ENCODE peak calls at places on chromosomes 11 and 22, in ten cellular contexts. V is A673; O is testis; R is CD8-positive, alpha-beta T cell; Z is pancreas; E is esophagus muscularis mucosa; T is adrenal gland; Q is cardiac muscle cell; C is thyroid gland; B is prostate gland. H is an unnamed sample.

GRCh38 chr11:62142043-62142375 is 18.2 kb downstream of the INCENP start:
- DNase-seq in V (no peak), O (peak), R (no peak), Z (no peak), E (no peak), T (no peak), Q (no peak), C (no peak), B (no peak), H (no peak)

GRCh38 chr11:68118753-68119448 is 2.3 kb downstream of the CHKA start:
- DNase-seq in V (peak), O (no peak), R (no peak), Z (no peak), E (no peak), T (no peak), Q (peak), C (peak), B (no peak), H (no peak)

GRCh38 chr11:102186836-102187235 is 76.6 kb downstream of the YAP1 start:
- DNase-seq in V (no peak), O (no peak), R (no peak), Z (no peak), E (no peak), T (no peak), Q (peak), C (no peak), B (no peak), H (no peak)

GRCh38 chr11:72543849-72544535 is 109.7 kb upstream of the CLPB start:
- DNase-seq in V (no peak), O (no peak), R (no peak), Z (no peak), E (peak), T (no peak), Q (no peak), C (no peak), B (no peak), H (no peak)

GRCh38 chr11:32870676-32871075 is 21.9 kb upstream of the QSER1 start:
- DNase-seq in V (peak), O (no peak), R (no peak), Z (no peak), E (peak), T (no peak), Q (peak), C (peak), B (no peak), H (no peak)

GRCh38 chr11:1916132-1916985 is 3.1 kb upstream of the TNNT3 start:
- DNase-seq in V (no peak), O (no peak), R (no peak), Z (no peak), E (no peak), T (peak), Q (no peak), C (no peak), B (no peak), H (no peak)

GRCh38 chr11:46914363-46914762 is 4.0 kb downstream of the LRP4 start:
- DNase-seq in V (no peak), O (no peak), R (no peak), Z (no peak), E (no peak), T (peak), Q (peak), C (peak), B (no peak), H (no peak)

GRCh38 chr11:57131080-57131790 is 50.5 kb upstream of the LRRC55 start:
- DNase-seq in V (peak), O (peak), R (no peak), Z (no peak), E (peak), T (no peak), Q (peak), C (peak), B (peak), H (no peak)

GRCh38 chr11:67364783-67365525 is 8.4 kb downstream of the CLCF1 start:
- DNase-seq in V (no peak), O (no peak), R (no peak), Z (no peak), E (no peak), T (no peak), Q (no peak), C (peak), B (no peak), H (no peak)

GRCh38 chr11:14455648-14456430 is 43.8 kb downstream of the COPB1 start:
- DNase-seq in V (no peak), O (no peak), R (no peak), Z (no peak), E (no peak), T (no peak), Q (no peak), C (no peak), B (no peak), H (no peak)

GRCh38 chr11:35061516-35062440 is 77.2 kb upstream of the CD44 start:
- DNase-seq in V (no peak), O (no peak), R (no peak), Z (no peak), E (no peak), T (no peak), Q (no peak), C (no peak), B (peak), H (no peak)

GRCh38 chr22:45290410-45290936 is 5.7 kb downstream of the UPK3A start:
- DNase-seq in V (peak), O (no peak), R (no peak), Z (no peak), E (no peak), T (no peak), Q (peak), C (peak), B (peak), H (no peak)

GRCh38 chr11:74008373-74009229 is at the start of gene UCP3:
- DNase-seq in V (no peak), O (no peak), R (no peak), Z (no peak), E (no peak), T (no peak), Q (peak), C (peak), B (no peak), H (no peak)

GRCh38 chr22:21937041-21937820 is 15.4 kb downstream of the PPM1F start:
- DNase-seq in V (no peak), O (no peak), R (no peak), Z (no peak), E (no peak), T (peak), Q (no peak), C (peak), B (no peak), H (no peak)

GRCh38 chr11:112555491-112556364 is 295.1 kb upstream of the PLET1 start:
- DNase-seq in V (peak), O (peak), R (peak), Z (peak), E (no peak), T (peak), Q (peak), C (peak), B (no peak), H (peak)

GRCh38 chr11:69636870-69637600 is 3.9 kb upstream of the CCND1 start:
- DNase-seq in V (no peak), O (no peak), R (no peak), Z (no peak), E (no peak), T (no peak), Q (no peak), C (no peak), B (no peak), H (no peak)

GRCh38 chr11:18721576-18722292 is 4.3 kb downstream of the IGSF22 start:
- DNase-seq in V (peak), O (peak), R (peak), Z (peak), E (peak), T (no peak), Q (peak), C (peak), B (peak), H (no peak)

GRCh38 chr11:46677991-46678740 is 22.3 kb downstream of the ARHGAP1 start:
- DNase-seq in V (no peak), O (no peak), R (no peak), Z (no peak), E (no peak), T (no peak), Q (no peak), C (no peak), B (no peak), H (no peak)

GRCh38 chr22:36352775-36353507 is 34.8 kb downstream of the MYH9 start:
- DNase-seq in V (no peak), O (peak), R (no peak), Z (peak), E (no peak), T (peak), Q (no peak), C (peak), B (peak), H (no peak)

GRCh38 chr11:65572356-65573043 is at the start of gene FAM89B:
- DNase-seq in V (peak), O (peak), R (peak), Z (peak), E (peak), T (peak), Q (peak), C (peak), B (peak), H (peak)

GRCh38 chr11:107354780-107355179 is 102.8 kb downstream of the CWF19L2 start:
- DNase-seq in V (no peak), O (no peak), R (no peak), Z (no peak), E (no peak), T (no peak), Q (no peak), C (no peak), B (no peak), H (no peak)

GRCh38 chr11:117809236-117810055 is 12.4 kb upstream of the DSCAML1 start:
- DNase-seq in V (peak), O (peak), R (no peak), Z (no peak), E (no peak), T (peak), Q (peak), C (peak), B (peak), H (peak)

GRCh38 chr22:41596776-41597634 is 7.4 kb upstream of the PMM1 start:
- DNase-seq in V (peak), O (peak), R (peak), Z (peak), E (no peak), T (peak), Q (peak), C (peak), B (peak), H (peak)

GRCh38 chr22:29346659-29347058 is 31.2 kb upstream of the RASL10A start:
- DNase-seq in V (no peak), O (no peak), R (no peak), Z (no peak), E (no peak), T (no peak), Q (no peak), C (no peak), B (peak), H (no peak)

GRCh38 chr11:456533-456932 is 6.5 kb downstream of the PTDSS2 start:
- DNase-seq in V (no peak), O (no peak), R (no peak), Z (no peak), E (no peak), T (no peak), Q (no peak), C (no peak), B (no peak), H (no peak)

GRCh38 chr11:94773842-94774241 is 5.7 kb downstream of the AMOTL1 start:
- DNase-seq in V (no peak), O (no peak), R (no peak), Z (no peak), E (no peak), T (no peak), Q (no peak), C (no peak), B (no peak), H (no peak)

GRCh38 chr11:83472831-83473230 is 186.7 kb upstream of the CCDC90B start:
- DNase-seq in V (no peak), O (no peak), R (no peak), Z (no peak), E (no peak), T (no peak), Q (no peak), C (no peak), B (no peak), H (no peak)

GRCh38 chr11:121221801-121222200 is 70.8 kb upstream of the SC5D start:
- DNase-seq in V (no peak), O (no peak), R (no peak), Z (no peak), E (no peak), T (no peak), Q (no peak), C (no peak), B (no peak), H (no peak)

GRCh38 chr22:41564563-41564962 is 3.8 kb downstream of the CSDC2 start:
- DNase-seq in V (no peak), O (no peak), R (no peak), Z (no peak), E (no peak), T (peak), Q (no peak), C (no peak), B (no peak), H (no peak)

GRCh38 chr11:8732276-8732675 is 49.7 kb downstream of the RPL27A start:
- DNase-seq in V (no peak), O (no peak), R (no peak), Z (no peak), E (no peak), T (no peak), Q (no peak), C (peak), B (no peak), H (no peak)

GRCh38 chr22:33579448-33580093 is 340.7 kb downstream of the LARGE1 start:
- DNase-seq in V (peak), O (peak), R (peak), Z (peak), E (no peak), T (peak), Q (peak), C (peak), B (peak), H (peak)

GRCh38 chr11:35784699-35785098 is 122.1 kb downstream of the TRIM44 start:
- DNase-seq in V (no peak), O (no peak), R (no peak), Z (no peak), E (no peak), T (no peak), Q (no peak), C (no peak), B (no peak), H (no peak)

GRCh38 chr22:29890760-29891159 is 7.8 kb downstream of the MTMR3 start:
- DNase-seq in V (no peak), O (no peak), R (no peak), Z (no peak), E (no peak), T (no peak), Q (no peak), C (no peak), B (no peak), H (no peak)

GRCh38 chr22:35098921-35099320 is 33.0 kb downstream of the ISX start:
- DNase-seq in V (no peak), O (no peak), R (no peak), Z (no peak), E (no peak), T (no peak), Q (no peak), C (no peak), B (no peak), H (no peak)

GRCh38 chr22:27846248-27846760 is 44.7 kb upstream of the MN1 start:
- DNase-seq in V (no peak), O (no peak), R (no peak), Z (no peak), E (no peak), T (no peak), Q (no peak), C (no peak), B (no peak), H (no peak)

GRCh38 chr22:48423481-48423901 is 1404.2 kb downstream of the BRD1 start:
- DNase-seq in V (peak), O (no peak), R (no peak), Z (no peak), E (no peak), T (no peak), Q (no peak), C (no peak), B (no peak), H (peak)

GRCh38 chr11:11691296-11692141 is 69.7 kb upstream of the GALNT18 start:
- DNase-seq in V (no peak), O (no peak), R (no peak), Z (no peak), E (no peak), T (no peak), Q (no peak), C (peak), B (no peak), H (no peak)

GRCh38 chr22:46110215-46110614 is 40.1 kb upstream of the PPARA start:
- DNase-seq in V (no peak), O (no peak), R (no peak), Z (no peak), E (no peak), T (peak), Q (no peak), C (no peak), B (no peak), H (no peak)

GRCh38 chr11:73308003-73308962 is at the start of gene ARHGEF17:
- DNase-seq in V (peak), O (peak), R (no peak), Z (peak), E (no peak), T (peak), Q (peak), C (peak), B (peak), H (no peak)

GRCh38 chr11:114296979-114297372 is 777 bp downstream of the NNMT start:
- DNase-seq in V (no peak), O (no peak), R (no peak), Z (no peak), E (no peak), T (no peak), Q (no peak), C (no peak), B (no peak), H (no peak)

GRCh38 chr11:132125855-132126841 is 755.7 kb downstream of the NTM start:
- DNase-seq in V (peak), O (no peak), R (no peak), Z (no peak), E (no peak), T (peak), Q (peak), C (no peak), B (no peak), H (no peak)
- H3K4me3 ChIP-seq in V (peak), O (no peak), R (no peak), Z (no peak), E (peak), T (peak), Q (no peak), C (no peak), B (peak), H (peak)

GRCh38 chr11:115929618-115930129 is 425.5 kb upstream of the CADM1 start:
- DNase-seq in V (no peak), O (no peak), R (no peak), Z (no peak), E (no peak), T (no peak), Q (no peak), C (no peak), B (no peak), H (no peak)
- H3K27ac ChIP-seq in V (no peak), O (no peak), R (no peak), Z (no peak), E (no peak), T (no peak), Q (no peak), C (no peak), B (no peak), H (no peak)

GRCh38 chr11:43948341-43949185 is 6.1 kb downstream of the C11orf96 start:
- DNase-seq in V (no peak), O (no peak), R (no peak), Z (no peak), E (no peak), T (no peak), Q (no peak), C (no peak), B (no peak), H (no peak)

GRCh38 chr11:43947815-43948214 is 5.4 kb downstream of the C11orf96 start:
- DNase-seq in V (no peak), O (no peak), R (no peak), Z (no peak), E (no peak), T (peak), Q (no peak), C (no peak), B (no peak), H (no peak)

GRCh38 chr11:43943931-43944751 is 1.7 kb downstream of the C11orf96 start:
- DNase-seq in V (no peak), O (no peak), R (no peak), Z (no peak), E (no peak), T (peak), Q (peak), C (no peak), B (no peak), H (no peak)

GRCh38 chr11:43944761-43945311 is 2.4 kb downstream of the C11orf96 start:
- DNase-seq in V (peak), O (peak), R (peak), Z (peak), E (no peak), T (peak), Q (peak), C (no peak), B (peak), H (peak)

DNA sequence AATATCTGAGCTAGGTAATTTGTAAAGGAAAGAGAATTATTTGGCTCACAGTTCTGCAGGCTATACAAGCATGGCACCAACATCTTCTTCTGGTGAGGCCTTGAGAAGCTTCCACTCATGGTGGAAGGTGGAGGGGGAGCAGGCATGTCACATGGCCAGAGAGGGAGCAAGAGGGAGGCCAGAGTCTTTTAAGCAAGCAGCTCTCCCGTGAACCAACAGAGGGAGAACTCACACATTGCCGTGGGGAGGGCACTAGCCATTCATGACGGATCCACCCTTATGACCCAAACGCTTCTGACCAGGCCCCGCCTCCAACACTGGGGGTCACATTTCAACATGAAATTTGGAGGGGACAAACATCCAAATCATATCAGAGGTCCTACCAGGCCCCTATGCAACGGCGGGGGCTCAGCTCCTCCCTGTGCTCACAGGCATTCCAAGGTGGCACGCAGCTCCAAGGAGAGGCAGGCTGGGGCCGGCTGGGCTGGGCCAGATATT is 4.6 kb downstream of the C11orf96 start:
- DNase-seq in V (peak), O (no peak), R (no peak), Z (no peak), E (no peak), T (peak), Q (peak), C (no peak), B (no peak), H (no peak)
- TF ChIP-seq CTCF in V (peak), O (peak), R (no peak), Z (no peak), E (peak), T (no peak), Q (peak), C (no peak), B (no peak), H (no peak)

DNA sequence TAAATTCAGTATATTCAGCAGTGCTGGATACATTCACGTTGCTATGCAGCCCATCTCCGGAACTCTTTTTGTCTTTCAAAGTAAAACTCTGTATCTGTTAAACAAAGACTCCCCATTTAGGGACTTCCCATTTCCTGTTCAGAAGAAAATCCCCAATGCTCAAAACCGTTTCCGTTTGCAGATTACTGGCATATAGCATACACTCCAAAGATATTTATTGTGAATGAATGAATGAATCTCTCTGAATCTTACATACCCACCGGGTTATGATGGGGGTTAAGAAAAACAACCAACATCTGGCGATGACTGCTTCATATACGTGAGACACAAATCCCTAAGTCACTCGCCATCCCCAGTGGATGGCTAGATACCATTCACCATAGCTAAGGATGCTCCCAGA is 1.6 kb downstream of the THY1 start:
- DNase-seq in V (peak), O (no peak), R (no peak), Z (no peak), E (no peak), T (no peak), Q (no peak), C (no peak), B (no peak), H (no peak)
- H3K4me3 ChIP-seq in V (peak), O (no peak), R (no peak), Z (no peak), E (peak), T (no peak), Q (no peak), C (no peak), B (no peak), H (peak)

GRCh38 chr22:24155597-24156145 is 25.6 kb upstream of the SUSD2 start:
- DNase-seq in V (peak), O (peak), R (peak), Z (peak), E (peak), T (peak), Q (peak), C (peak), B (peak), H (peak)
- H3K27ac ChIP-seq in V (peak), O (peak), R (peak), Z (no peak), E (peak), T (peak), Q (peak), C (no peak), B (peak), H (peak)

GRCh38 chr11:84501750-84502149 is 1125.4 kb downstream of the DLG2 start:
- DNase-seq in V (no peak), O (no peak), R (no peak), Z (no peak), E (no peak), T (no peak), Q (no peak), C (no peak), B (no peak), H (no peak)
- TF ChIP-seq CTCF in V (no peak), O (no peak), R (no peak), Z (no peak), E (no peak), T (no peak), Q (no peak), C (no peak), B (no peak), H (no peak)

DNA sequence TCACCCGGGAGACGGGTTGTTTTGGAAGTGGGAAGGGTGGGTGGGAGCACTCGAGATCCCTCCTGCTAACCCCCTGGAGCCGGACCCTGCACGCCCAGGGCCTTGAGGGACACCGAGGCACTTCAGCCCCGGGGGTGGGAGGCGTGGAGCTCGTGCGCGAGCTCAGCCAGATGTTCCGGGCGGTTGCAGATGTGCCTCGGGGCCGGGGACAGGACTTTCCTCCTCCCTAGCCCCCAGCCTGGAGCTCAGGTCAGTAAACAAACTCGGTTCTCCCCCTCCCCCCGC is 3.3 kb upstream of the WNT11 start:
- DNase-seq in V (no peak), O (no peak), R (no peak), Z (no peak), E (no peak), T (no peak), Q (no peak), C (no peak), B (no peak), H (no peak)
- H3K4me3 ChIP-seq in V (peak), O (peak), R (peak), Z (peak), E (peak), T (peak), Q (peak), C (no peak), B (peak), H (peak)

H was measured in dorsolateral prefrontal cortex.